ENCODE peak calls at places on chromosome 18, in four cellular contexts. S is NCI-H1417 treated with DMSO at 0.1 percent for 48 hours; W is HFFc6; K is stimulated activated CD8-positive, alpha-beta memory T cell treated with anti-CD3 and anti-CD28 coated beads, Interleukin-2, amount 100 ng/mL, for 48 hours. F is an unnamed sample.
A peak's percentile ranks its signal among the peaks of the same experiment; 100 is the strongest.

GRCh38 chr18:55546873-55547704 is 40.9 kb downstream of the TCF4 start:
- DNase-seq in S (peak; percentile 42), W (peak; percentile 47), K (no peak), F (no peak)

GRCh38 chr18:74083071-74083954 is 64.3 kb downstream of the FBXO15 start:
- DNase-seq in S (peak; percentile 59), W (no peak), K (no peak), F (no peak)

GRCh38 chr18:36186461-36187137 is 698 bp upstream of the MOCOS start:
- DNase-seq in S (no peak), W (no peak), K (no peak), F (peak; percentile 71)

GRCh38 chr18:5064846-5065245 is 132.2 kb downstream of the AKAIN1 start:
- DNase-seq in S (no peak), W (no peak), K (no peak), F (no peak)

GRCh38 chr18:62678847-62679535 is 36.4 kb upstream of the PHLPP1 start:
- DNase-seq in S (no peak), W (no peak), K (no peak), F (no peak)

GRCh38 chr18:38241736-38242135 is 676.1 kb upstream of the CELF4 start:
- DNase-seq in S (no peak), W (no peak), K (no peak), F (no peak)

GRCh38 chr18:37364237-37364636 is 201.4 kb downstream of the CELF4 start:
- DNase-seq in S (no peak), W (no peak), K (no peak), F (peak; percentile 82)

GRCh38 chr18:79930020-79930642 is 21.3 kb downstream of the SLC66A2 start:
- DNase-seq in S (no peak), W (no peak), K (no peak), F (no peak)

GRCh38 chr18:13799396-13799795 is 24.6 kb upstream of the MC5R start:
- DNase-seq in S (no peak), W (no peak), K (no peak), F (no peak)

GRCh38 chr18:56807883-56808282 is 156.7 kb downstream of the WDR7 start:
- DNase-seq in S (no peak), W (no peak), K (no peak), F (no peak)

GRCh38 chr18:40902436-40902835 is 1052.6 kb upstream of the PIK3C3 start:
- DNase-seq in S (no peak), W (no peak), K (no peak), F (no peak)

GRCh38 chr18:60684843-60685513 is 312.4 kb upstream of the MC4R start:
- DNase-seq in S (peak; percentile 78), W (no peak), K (no peak), F (no peak)

F was measured in Right ventricle myocardium superior.